ENCODE peak calls at places on chromosomes 5 and 9, in five cellular contexts. One of them, this sample, is unnamed.

GRCh38 chr5:131514316-131515275 is 120.4 kb downstream of the RAPGEF6 start:
- DNase-seq in GM12878: no peak
- DNase-seq in left ventricle myocardium inferior: no peak
- DNase-seq in HFF-Myc: no peak
- DNase-seq in kidney: no peak
- DNase-seq in this sample: peak

GRCh38 chr5:23530571-23530970 is 23.2 kb downstream of the PRDM9 start:
- DNase-seq in left ventricle myocardium inferior: no peak
- DNase-seq in kidney: no peak
- DNase-seq in GM12878: no peak
- DNase-seq in HFF-Myc: no peak
- DNase-seq in this sample: no peak

GRCh38 chr5:28117273-28118065 is 1079.1 kb upstream of the CDH9 start:
- DNase-seq in GM12878: no peak
- DNase-seq in HFF-Myc: no peak
- DNase-seq in kidney: no peak
- DNase-seq in left ventricle myocardium inferior: no peak
- DNase-seq in this sample: no peak

GRCh38 chr9:98020471-98021145 is 35.9 kb upstream of the NANS start:
- DNase-seq in HFF-Myc: no peak
- DNase-seq in GM12878: no peak
- DNase-seq in left ventricle myocardium inferior: no peak
- DNase-seq in kidney: no peak
- DNase-seq in this sample: no peak

GRCh38 chr5:14250094-14250777 is 107.1 kb downstream of the TRIO start:
- DNase-seq in left ventricle myocardium inferior: peak
- DNase-seq in HFF-Myc: peak
- DNase-seq in kidney: peak
- DNase-seq in GM12878: no peak
- DNase-seq in this sample: no peak

GRCh38 chr9:28093141-28093540 is 519.9 kb upstream of the C9orf72 start:
- DNase-seq in left ventricle myocardium inferior: no peak
- DNase-seq in HFF-Myc: no peak
- DNase-seq in GM12878: no peak
- DNase-seq in kidney: no peak
- DNase-seq in this sample: no peak

GRCh38 chr9:23825700-23826099 is 340 bp downstream of the ELAVL2 start:
- DNase-seq in left ventricle myocardium inferior: no peak
- DNase-seq in GM12878: no peak
- DNase-seq in kidney: no peak
- DNase-seq in HFF-Myc: no peak
- DNase-seq in this sample: no peak

GRCh38 chr9:108272350-108272899 is 583.4 kb downstream of the ACTL7B start:
- DNase-seq in GM12878: no peak
- DNase-seq in left ventricle myocardium inferior: peak
- DNase-seq in HFF-Myc: no peak
- DNase-seq in kidney: peak
- DNase-seq in this sample: peak

GRCh38 chr9:109031241-109031640 is 17.9 kb upstream of the CTNNAL1 start:
- DNase-seq in HFF-Myc: no peak
- DNase-seq in GM12878: no peak
- DNase-seq in kidney: no peak
- DNase-seq in left ventricle myocardium inferior: no peak
- DNase-seq in this sample: no peak

GRCh38 chr9:35789541-35789940 is 1.9 kb upstream of the NPR2 start:
- DNase-seq in GM12878: no peak
- DNase-seq in kidney: no peak
- DNase-seq in left ventricle myocardium inferior: no peak
- DNase-seq in HFF-Myc: no peak
- DNase-seq in this sample: no peak

GRCh38 chr9:30932226-30932625 is 1452.2 kb upstream of the ACO1 start:
- DNase-seq in GM12878: no peak
- DNase-seq in kidney: no peak
- DNase-seq in HFF-Myc: no peak
- DNase-seq in left ventricle myocardium inferior: no peak
- DNase-seq in this sample: no peak

GRCh38 chr5:34914671-34915138 is 599 bp downstream of the RAD1 start:
- DNase-seq in kidney: peak
- DNase-seq in GM12878: no peak
- DNase-seq in HFF-Myc: no peak
- DNase-seq in left ventricle myocardium inferior: peak
- DNase-seq in this sample: no peak

GRCh38 chr9:73093740-73094379 is 57.8 kb upstream of the ANXA1 start:
- DNase-seq in left ventricle myocardium inferior: no peak
- DNase-seq in HFF-Myc: no peak
- DNase-seq in kidney: no peak
- DNase-seq in GM12878: no peak
- DNase-seq in this sample: no peak

GRCh38 chr9:6667633-6668280 is 22.2 kb upstream of the GLDC start:
- DNase-seq in HFF-Myc: no peak
- DNase-seq in GM12878: no peak
- DNase-seq in left ventricle myocardium inferior: no peak
- DNase-seq in kidney: no peak
- DNase-seq in this sample: peak

GRCh38 chr5:33639478-33639877 is 198.7 kb downstream of the TARS1 start:
- DNase-seq in HFF-Myc: no peak
- DNase-seq in GM12878: no peak
- DNase-seq in left ventricle myocardium inferior: no peak
- DNase-seq in kidney: no peak
- DNase-seq in this sample: no peak

GRCh38 chr5:166909040-166909439 is 1382.4 kb upstream of the WWC1 start:
- DNase-seq in HFF-Myc: no peak
- DNase-seq in kidney: no peak
- DNase-seq in GM12878: no peak
- DNase-seq in left ventricle myocardium inferior: no peak
- DNase-seq in this sample: no peak

GRCh38 chr5:110377411-110378392 is 348.8 kb downstream of the TMEM232 start:
- DNase-seq in left ventricle myocardium inferior: no peak
- DNase-seq in GM12878: no peak
- DNase-seq in kidney: no peak
- DNase-seq in HFF-Myc: no peak
- DNase-seq in this sample: no peak

GRCh38 chr5:110909415-110909814 is 162.1 kb upstream of the TSLP start:
- DNase-seq in HFF-Myc: no peak
- DNase-seq in GM12878: no peak
- DNase-seq in left ventricle myocardium inferior: no peak
- DNase-seq in kidney: no peak
- DNase-seq in this sample: peak

GRCh38 chr9:14616188-14616982 is 76.8 kb downstream of the ZDHHC21 start:
- DNase-seq in GM12878: no peak
- DNase-seq in kidney: no peak
- DNase-seq in left ventricle myocardium inferior: no peak
- DNase-seq in HFF-Myc: peak
- DNase-seq in this sample: peak

GRCh38 chr5:132364319-132364718 is 5.2 kb upstream of the SLC22A5 start:
- DNase-seq in HFF-Myc: no peak
- DNase-seq in kidney: no peak
- DNase-seq in GM12878: no peak
- DNase-seq in left ventricle myocardium inferior: no peak
- DNase-seq in this sample: no peak

GRCh38 chr5:1832511-1833250 is 31.5 kb downstream of the NDUFS6 start:
- DNase-seq in left ventricle myocardium inferior: peak
- DNase-seq in HFF-Myc: no peak
- DNase-seq in GM12878: no peak
- DNase-seq in kidney: peak
- DNase-seq in this sample: no peak

GRCh38 chr5:14873093-14873492 is 1.5 kb upstream of the ANKH start:
- DNase-seq in kidney: no peak
- DNase-seq in left ventricle myocardium inferior: peak
- DNase-seq in GM12878: no peak
- DNase-seq in HFF-Myc: no peak
- DNase-seq in this sample: no peak

GRCh38 chr5:1357946-1358725 is 13.2 kb upstream of the CLPTM1L start:
- DNase-seq in GM12878: no peak
- DNase-seq in kidney: peak
- DNase-seq in left ventricle myocardium inferior: no peak
- DNase-seq in HFF-Myc: no peak
- DNase-seq in this sample: no peak

GRCh38 chr9:3441197-3441816 is 84.5 kb downstream of the RFX3 start:
- DNase-seq in kidney: no peak
- DNase-seq in HFF-Myc: peak
- DNase-seq in left ventricle myocardium inferior: no peak
- DNase-seq in GM12878: peak
- DNase-seq in this sample: peak

GRCh38 chr5:143913008-143913752 is 101.2 kb downstream of the HMHB1 start:
- DNase-seq in left ventricle myocardium inferior: no peak
- DNase-seq in HFF-Myc: no peak
- DNase-seq in GM12878: no peak
- DNase-seq in kidney: no peak
- DNase-seq in this sample: no peak

GRCh38 chr5:74943905-74944304 is 77.7 kb upstream of the FAM169A start:
- DNase-seq in GM12878: no peak
- DNase-seq in HFF-Myc: no peak
- DNase-seq in kidney: no peak
- DNase-seq in left ventricle myocardium inferior: no peak
- DNase-seq in this sample: no peak

GRCh38 chr9:95261890-95262289 is 55.6 kb downstream of the FANCC start:
- DNase-seq in GM12878: no peak
- DNase-seq in kidney: no peak
- DNase-seq in HFF-Myc: no peak
- DNase-seq in left ventricle myocardium inferior: no peak
- DNase-seq in this sample: no peak

GRCh38 chr5:52945040-52945439 is 44.1 kb upstream of the ITGA2 start:
- DNase-seq in HFF-Myc: no peak
- DNase-seq in kidney: no peak
- DNase-seq in GM12878: no peak
- DNase-seq in left ventricle myocardium inferior: no peak
- DNase-seq in this sample: no peak
- H3K4me3 ChIP-seq in HFF-Myc: no peak
- H3K4me3 ChIP-seq in kidney: peak
- H3K4me3 ChIP-seq in GM12878: peak
- H3K4me3 ChIP-seq in left ventricle myocardium inferior: peak
- H3K4me3 ChIP-seq in this sample: peak

GRCh38 chr9:92176068-92176799 is 61.0 kb upstream of the SPTLC1 start:
- DNase-seq in left ventricle myocardium inferior: no peak
- DNase-seq in GM12878: no peak
- DNase-seq in kidney: no peak
- DNase-seq in HFF-Myc: no peak
- DNase-seq in this sample: no peak
- TF ChIP-seq CTCF in left ventricle myocardium inferior: no peak
- TF ChIP-seq CTCF in GM12878: peak
- TF ChIP-seq CTCF in kidney: peak
- TF ChIP-seq CTCF in HFF-Myc: peak
- TF ChIP-seq CTCF in this sample: peak

DNA sequence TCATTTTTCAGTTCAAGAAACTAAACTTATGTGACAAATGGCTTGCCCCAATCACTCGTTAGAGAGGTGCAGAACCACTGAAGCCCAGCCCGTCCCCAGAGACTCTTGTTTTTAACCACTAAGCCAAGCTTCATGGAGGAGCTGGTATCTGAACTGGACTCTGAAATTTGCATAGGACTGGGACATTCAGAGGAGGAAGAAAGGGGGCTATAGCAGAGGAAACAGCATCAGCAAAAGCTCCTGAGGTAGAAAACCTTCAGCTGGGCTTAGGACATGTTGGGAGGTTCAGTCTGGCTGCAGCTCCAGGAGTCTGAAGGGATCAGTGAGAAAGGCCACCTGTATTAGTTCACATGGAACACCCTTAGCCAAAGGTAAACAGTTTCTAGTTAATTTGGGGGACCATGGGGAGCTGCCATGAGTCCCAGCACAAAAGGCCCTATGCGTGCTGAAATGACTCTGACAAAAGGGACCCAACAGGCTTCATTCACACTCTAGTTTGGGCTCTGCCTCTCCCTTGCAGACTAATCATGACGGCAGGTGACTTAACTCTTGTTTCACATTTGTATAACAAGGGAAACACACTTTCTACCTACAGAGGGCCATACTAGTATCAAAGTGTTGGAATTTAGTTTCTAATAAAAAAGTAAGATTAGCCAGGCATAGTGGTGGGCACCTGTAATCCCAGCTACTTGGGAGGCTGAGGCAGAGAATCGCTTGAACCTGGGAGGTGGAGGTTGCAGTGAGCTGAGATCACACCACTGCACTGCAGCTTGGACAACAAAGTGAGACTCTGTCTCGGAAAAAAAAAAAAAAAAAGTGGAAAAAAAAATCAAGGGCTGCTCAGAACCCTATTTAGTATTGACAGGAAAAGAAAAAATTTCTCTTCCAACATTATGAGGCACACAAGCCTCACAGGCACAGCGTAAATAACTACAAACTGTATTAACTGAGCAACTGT is 10.2 kb downstream of the FBXO10 start:
- DNase-seq in kidney: no peak
- DNase-seq in HFF-Myc: no peak
- DNase-seq in left ventricle myocardium inferior: no peak
- DNase-seq in GM12878: peak
- DNase-seq in this sample: peak
- H3K4me3 ChIP-seq in kidney: no peak
- H3K4me3 ChIP-seq in HFF-Myc: no peak
- H3K4me3 ChIP-seq in left ventricle myocardium inferior: no peak
- H3K4me3 ChIP-seq in GM12878: peak
- H3K4me3 ChIP-seq in this sample: peak

DNA sequence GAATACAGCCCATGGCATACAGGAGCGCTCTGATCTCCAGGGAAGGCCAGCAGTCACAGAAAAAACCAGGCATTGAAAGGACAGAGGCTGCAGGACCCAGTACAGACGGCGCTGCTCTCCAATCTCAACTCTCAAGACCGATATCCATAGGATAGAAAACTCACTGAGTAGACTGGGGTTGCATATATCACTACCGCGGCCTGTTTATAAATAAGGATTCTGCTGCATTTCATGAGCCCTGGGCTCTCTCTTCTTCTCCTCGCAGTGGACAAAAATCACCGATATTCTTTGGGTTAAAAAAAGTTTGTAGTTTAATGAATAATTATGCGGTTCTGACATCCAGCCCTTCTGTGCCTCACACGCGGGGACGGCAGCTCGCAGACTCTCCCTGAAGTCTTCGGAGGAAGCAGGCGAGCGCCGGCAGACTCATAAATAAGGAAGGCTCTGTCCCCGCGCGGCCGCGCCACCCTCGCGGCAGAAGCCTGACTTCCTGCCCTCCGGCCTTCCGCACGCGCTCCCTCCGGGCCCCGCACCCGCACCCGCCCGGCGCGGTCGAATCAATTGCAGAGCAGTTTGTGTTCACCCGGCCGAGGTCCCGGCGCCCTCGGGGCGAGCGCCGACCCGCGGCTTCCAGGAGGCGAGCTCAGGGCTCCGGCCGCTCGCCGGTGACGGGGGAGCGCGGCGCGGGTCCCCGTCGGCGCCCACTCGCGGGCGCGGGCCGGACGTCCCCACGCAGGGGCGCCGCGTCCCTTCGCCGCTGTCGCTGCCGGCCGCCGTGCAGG is at the start of gene FAM78A:
- DNase-seq in HFF-Myc: no peak
- DNase-seq in kidney: peak
- DNase-seq in GM12878: no peak
- DNase-seq in left ventricle myocardium inferior: peak
- DNase-seq in this sample: peak
- TF ChIP-seq CTCF in HFF-Myc: no peak
- TF ChIP-seq CTCF in kidney: no peak
- TF ChIP-seq CTCF in GM12878: peak
- TF ChIP-seq CTCF in left ventricle myocardium inferior: no peak
- TF ChIP-seq CTCF in this sample: no peak

DNA sequence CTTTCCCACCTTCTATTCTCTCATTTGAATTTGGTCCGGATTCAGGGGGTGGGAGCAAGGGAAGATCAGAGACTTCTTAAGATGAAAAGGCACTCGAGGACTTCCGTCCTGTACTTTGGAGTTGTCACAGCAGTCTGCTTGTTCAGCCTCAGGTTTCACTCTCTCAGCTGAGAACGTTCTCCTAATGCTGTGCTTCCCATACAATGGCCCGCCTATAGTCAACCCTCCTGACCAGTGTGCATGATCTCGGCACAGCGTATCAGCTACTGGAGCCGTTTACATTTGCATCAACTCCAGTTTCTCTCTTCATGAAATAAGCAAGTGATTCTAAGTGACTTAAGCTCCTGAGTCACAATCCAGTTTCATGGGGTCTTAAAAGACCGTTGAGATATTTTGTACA is 144.9 kb downstream of the ADCY2 start:
- DNase-seq in left ventricle myocardium inferior: no peak
- DNase-seq in HFF-Myc: no peak
- DNase-seq in GM12878: no peak
- DNase-seq in kidney: no peak
- DNase-seq in this sample: no peak
- H3K4me3 ChIP-seq in left ventricle myocardium inferior: no peak
- H3K4me3 ChIP-seq in HFF-Myc: no peak
- H3K4me3 ChIP-seq in GM12878: no peak
- H3K4me3 ChIP-seq in kidney: no peak
- H3K4me3 ChIP-seq in this sample: no peak